ENCODE peak calls at places on chromosomes 7 and 10, in five cellular contexts. V is CD8-positive, alpha-beta T cell; R is T-helper 2 cell; E is pancreas; Y is HS-27A. P is an unnamed sample.

GRCh38 chr7:27950123-27950522 is 210.2 kb downstream of the TAX1BP1 start:
- DNase-seq in V (no peak), R (no peak), E (no peak), Y (no peak), P (no peak)

GRCh38 chr7:27164381-27165088 is 802 bp downstream of the HOXA9 start:
- DNase-seq in V (no peak), R (no peak), E (no peak), Y (no peak), P (no peak)

GRCh38 chr7:29596593-29597178 is 33.1 kb downstream of the PRR15 start:
- DNase-seq in V (no peak), R (no peak), E (no peak), Y (no peak), P (no peak)

GRCh38 chr7:158411232-158411950 is 176.2 kb downstream of the PTPRN2 start:
- DNase-seq in V (no peak), R (no peak), E (no peak), Y (no peak), P (no peak)

GRCh38 chr7:106775552-106775936 is 89.5 kb upstream of the PIK3CG start:
- DNase-seq in V (no peak), R (no peak), E (no peak), Y (peak), P (no peak)

GRCh38 chr10:6014241-6014761 is 37.0 kb upstream of the IL15RA start:
- DNase-seq in V (peak), R (peak), E (peak), Y (no peak), P (peak)

GRCh38 chr7:340200-340937 is 50.4 kb downstream of the FOXL3 start:
- DNase-seq in V (no peak), R (no peak), E (no peak), Y (no peak), P (no peak)

GRCh38 chr10:12351447-12351846 is 2.1 kb downstream of the CAMK1D start:
- DNase-seq in V (no peak), R (no peak), E (no peak), Y (no peak), P (peak)

GRCh38 chr7:36538126-36538525 is 148.5 kb downstream of the ANLN start:
- DNase-seq in V (no peak), R (no peak), E (no peak), Y (no peak), P (no peak)

GRCh38 chr10:35471455-35471854 is 133.7 kb upstream of the GJD4 start:
- DNase-seq in V (no peak), R (no peak), E (no peak), Y (no peak), P (no peak)

GRCh38 chr7:106767498-106768323 is 97.4 kb upstream of the PIK3CG start:
- DNase-seq in V (peak), R (peak), E (no peak), Y (no peak), P (no peak)

GRCh38 chr7:141889323-141889722 is 26.9 kb upstream of the OR9A4 start:
- DNase-seq in V (no peak), R (no peak), E (no peak), Y (no peak), P (no peak)

GRCh38 chr10:72006026-72006425 is 41.8 kb downstream of the CHST3 start:
- DNase-seq in V (no peak), R (no peak), E (no peak), Y (no peak), P (no peak)

GRCh38 chr7:27165655-27166474 is 528 bp upstream of the HOXA9 start:
- DNase-seq in V (no peak), R (no peak), E (no peak), Y (no peak), P (no peak)